ENCODE peak calls at places on chromosomes 16 and 17, in seven cellular contexts. E is NT2/D1, I is AG09309, Z is retina, W is AG09319, J is GM10248, H is AG04450. V is an unnamed sample.

GRCh38 chr17:59074494-59074893 is 32.2 kb downstream of the TRIM37 start:
- DNase-seq in J (no peak), E (no peak), W (peak), H (peak), I (peak), Z (no peak), V (no peak)

GRCh38 chr17:72110953-72111339 is 9.9 kb upstream of the SOX9 start:
- DNase-seq in E (no peak), H (no peak), W (no peak), I (no peak), J (no peak), Z (no peak), V (no peak)

GRCh38 chr17:60899115-60899514 is 221.5 kb downstream of the BCAS3 start:
- DNase-seq in H (no peak), E (no peak), W (no peak), J (no peak), Z (no peak), I (no peak), V (no peak)

GRCh38 chr17:20944014-20944905 is 98.6 kb downstream of the USP22 start:
- DNase-seq in I (no peak), Z (peak), H (no peak), W (no peak), E (peak), J (peak), V (no peak)

GRCh38 chr17:62080647-62081046 is 15.6 kb upstream of the MED13 start:
- DNase-seq in W (no peak), I (no peak), E (no peak), H (no peak), Z (no peak), J (no peak), V (no peak)

GRCh38 chr17:2087597-2088211 is 32.8 kb downstream of the HIC1 start:
- DNase-seq in W (no peak), Z (no peak), E (no peak), J (peak), I (no peak), H (no peak), V (no peak)

GRCh38 chr17:78875738-78876597 is 27.0 kb downstream of the CEP295NL start:
- DNase-seq in W (no peak), J (no peak), H (no peak), I (no peak), E (no peak), Z (peak), V (no peak)

GRCh38 chr17:35731932-35732805 is 730 bp downstream of the RASL10B start:
- DNase-seq in E (no peak), W (no peak), I (no peak), H (no peak), Z (peak), J (peak), V (no peak)

GRCh38 chr17:56635640-56636039 is 42.1 kb downstream of the NOG start:
- DNase-seq in W (no peak), E (no peak), H (no peak), J (no peak), Z (no peak), I (no peak), V (no peak)

GRCh38 chr17:82257473-82257872 is 16.0 kb downstream of the CSNK1D start:
- DNase-seq in J (no peak), H (no peak), I (no peak), Z (no peak), W (no peak), E (no peak), V (peak)

GRCh38 chr16:21656795-21657768 is 4.7 kb upstream of the IGSF6 start:
- DNase-seq in J (peak), W (peak), H (no peak), E (peak), I (no peak), Z (peak), V (no peak)

GRCh38 chr17:81727324-81728031 is 15.4 kb downstream of the SLC25A10 start:
- DNase-seq in I (no peak), W (no peak), H (no peak), E (no peak), Z (no peak), J (no peak), V (no peak)

GRCh38 chr17:17155568-17155967 is 50.6 kb downstream of the PLD6 start:
- DNase-seq in E (no peak), Z (no peak), J (no peak), W (no peak), H (no peak), I (no peak), V (no peak)

GRCh38 chr17:60641126-60641525 is 36.5 kb upstream of the BCAS3 start:
- DNase-seq in Z (no peak), W (no peak), E (no peak), J (no peak), I (no peak), H (no peak), V (no peak)

GRCh38 chr16:84324439-84325262 is 30.0 kb downstream of the WFDC1 start:
- DNase-seq in I (no peak), Z (no peak), W (no peak), E (no peak), H (no peak), J (no peak), V (no peak)

GRCh38 chr17:75557075-75557851 is 30.3 kb upstream of the MYO15B start:
- DNase-seq in J (no peak), I (no peak), H (no peak), E (no peak), Z (no peak), W (peak), V (no peak)

GRCh38 chr17:30567231-30568116 is 90.3 kb downstream of the GOSR1 start:
- DNase-seq in I (no peak), J (no peak), E (no peak), H (no peak), W (no peak), Z (no peak), V (no peak)

GRCh38 chr17:47797797-47798196 is 23.8 kb downstream of the OSBPL7 start:
- DNase-seq in J (no peak), Z (no peak), I (no peak), E (no peak), H (no peak), W (no peak), V (no peak)

GRCh38 chr17:77846531-77847085 is 111.9 kb upstream of the TNRC6C start:
- DNase-seq in Z (no peak), H (no peak), I (no peak), J (no peak), W (no peak), E (no peak), V (no peak)

GRCh38 chr17:79558573-79558900 is 52.3 kb downstream of the RBFOX3 start:
- DNase-seq in I (no peak), W (no peak), H (no peak), J (no peak), E (no peak), Z (no peak), V (no peak)

GRCh38 chr17:74875155-74875969 is 2.6 kb upstream of the FDXR start:
- DNase-seq in E (no peak), I (no peak), J (no peak), W (no peak), H (no peak), Z (no peak), V (no peak)

GRCh38 chr17:41687828-41688640 is 651 bp upstream of the EIF1 start:
- DNase-seq in I (no peak), H (no peak), E (no peak), J (no peak), W (no peak), Z (no peak), V (peak)

GRCh38 chr16:66471264-66471663 is 44.2 kb downstream of the BEAN1 start:
- DNase-seq in W (no peak), Z (no peak), E (no peak), H (no peak), J (no peak), I (no peak), V (no peak)

GRCh38 chr16:12362482-12363458 is 386.2 kb downstream of the SNX29 start:
- DNase-seq in W (no peak), J (no peak), Z (peak), E (no peak), H (no peak), I (peak), V (no peak)

GRCh38 chr17:47615766-47616424 is 33.8 kb upstream of the KPNB1 start:
- DNase-seq in Z (peak), H (no peak), I (peak), W (no peak), J (peak), E (no peak), V (peak)

GRCh38 chr16:81458827-81459598 is 14.4 kb downstream of the CMIP start:
- DNase-seq in E (no peak), Z (no peak), H (no peak), I (no peak), W (no peak), J (no peak), V (no peak)

GRCh38 chr16:68232335-68232734 is 3.6 kb downstream of the ESRP2 start:
- DNase-seq in H (no peak), Z (no peak), J (no peak), I (no peak), W (no peak), E (no peak), V (no peak)

GRCh38 chr17:17700251-17700969 is 19.2 kb downstream of the RAI1 start:
- DNase-seq in H (no peak), W (no peak), J (no peak), E (no peak), I (no peak), Z (peak), V (no peak)

GRCh38 chr17:12627776-12628491 is 37.8 kb upstream of the MYOCD start:
- DNase-seq in Z (no peak), W (no peak), J (no peak), I (no peak), H (no peak), E (no peak), V (no peak)

GRCh38 chr17:49646391-49647255 is 31.3 kb downstream of the SPOP start:
- DNase-seq in I (no peak), E (no peak), J (peak), Z (no peak), H (peak), W (no peak), V (no peak)

GRCh38 chr17:28290703-28291102 is 28.3 kb upstream of the TMEM97 start:
- DNase-seq in H (no peak), E (no peak), W (no peak), Z (no peak), J (no peak), I (no peak), V (no peak)

GRCh38 chr16:80164881-80165280 is 375.9 kb upstream of the DYNLRB2 start:
- DNase-seq in W (no peak), I (no peak), H (no peak), J (no peak), E (no peak), Z (no peak), V (no peak)

GRCh38 chr17:8956521-8956920 is 9.0 kb downstream of the PIK3R5 start:
- DNase-seq in I (no peak), Z (no peak), E (no peak), H (no peak), J (peak), W (no peak), V (no peak)

GRCh38 chr16:29900102-29900887 is at the start of gene ASPHD1:
- DNase-seq in I (peak), E (peak), Z (peak), J (peak), H (peak), W (peak), V (peak)

V was measured in CD4-positive, alpha-beta T cell.